ENCODE peak calls at places on chromosomes 1 and 21, in seven cellular contexts. A, D, U, H, Z, W and R are unnamed samples.

GRCh38 chr1:20590313-20590777 is 1.4 kb downstream of the CDA start:
- DNase-seq in A (peak; percentile 82), D (peak; percentile 33), U (no peak), H (peak; percentile 57), Z (no peak), W (no peak), R (no peak)

GRCh38 chr1:162561616-162562451 is at the start of gene UAP1:
- DNase-seq in A (peak; percentile 61), D (no peak), U (no peak), H (peak; percentile 26), Z (no peak), W (no peak), R (no peak)

GRCh38 chr1:16038620-16038912 is 5.0 kb upstream of the CLCNKB start:
- DNase-seq in A (no peak), D (no peak), U (no peak), H (no peak), Z (no peak), W (no peak), R (no peak)

GRCh38 chr1:5907966-5908365 is 84.3 kb downstream of the NPHP4 start:
- DNase-seq in A (no peak), D (no peak), U (no peak), H (no peak), Z (no peak), W (no peak), R (no peak)

GRCh38 chr1:202010042-202011015 is at the start of gene ELF3:
- DNase-seq in A (no peak), D (no peak), U (no peak), H (peak; percentile 91), Z (peak; percentile 97), W (no peak), R (peak; percentile 95)

GRCh38 chr1:178282949-178283367 is 189.1 kb downstream of the RASAL2 start:
- DNase-seq in A (peak; percentile 74), D (no peak), U (no peak), H (no peak), Z (no peak), W (peak; percentile 40), R (peak; percentile 11)

GRCh38 chr1:94579876-94580294 is 38.3 kb upstream of the F3 start:
- DNase-seq in A (peak; percentile 95), D (no peak), U (no peak), H (no peak), Z (peak; percentile 77), W (peak; percentile 94), R (peak; percentile 87)

GRCh38 chr1:52602328-52603300 is at the start of gene GPX7:
- DNase-seq in A (peak; percentile 68), D (peak; percentile 35), U (peak; percentile 66), H (peak; percentile 55), Z (peak; percentile 49), W (no peak), R (peak; percentile 44)

GRCh38 chr1:155307247-155307740 is 1.4 kb upstream of the FDPS start:
- DNase-seq in A (peak; percentile 58), D (no peak), U (no peak), H (no peak), Z (peak; percentile 51), W (no peak), R (peak; percentile 41)

GRCh38 chr1:234978397-234979291 is 150.0 kb downstream of the TOMM20 start:
- DNase-seq in A (peak; percentile 72), D (peak; percentile 58), U (peak; percentile 41), H (peak; percentile 77), Z (no peak), W (no peak), R (no peak)

GRCh38 chr1:204726478-204726877 is 40.9 kb upstream of the LRRN2 start:
- DNase-seq in A (peak; percentile 52), D (no peak), U (no peak), H (no peak), Z (no peak), W (peak; percentile 34), R (no peak)

GRCh38 chr1:52112489-52112888 is 29.4 kb upstream of the ZFYVE9 start:
- DNase-seq in A (no peak), D (no peak), U (no peak), H (no peak), Z (no peak), W (no peak), R (no peak)

GRCh38 chr1:245583575-245584330 is 429.0 kb downstream of the KIF26B start:
- DNase-seq in A (peak; percentile 30), D (no peak), U (no peak), H (no peak), Z (no peak), W (no peak), R (no peak)

GRCh38 chr1:94599090-94599813 is 57.7 kb upstream of the F3 start:
- DNase-seq in A (peak; percentile 31), D (no peak), U (no peak), H (peak; percentile 72), Z (no peak), W (no peak), R (peak; percentile 39)

GRCh38 chr1:15304708-15305326 is 57.8 kb downstream of the FHAD1 start:
- DNase-seq in A (peak; percentile 67), D (peak; percentile 33), U (peak; percentile 76), H (peak; percentile 58), Z (peak; percentile 15), W (no peak), R (peak; percentile 53)

GRCh38 chr21:14435423-14435822 is 52.5 kb upstream of the HSPA13 start:
- DNase-seq in A (no peak), D (no peak), U (no peak), H (no peak), Z (no peak), W (no peak), R (no peak)

GRCh38 chr21:29656504-29657227 is 283.1 kb downstream of the GRIK1 start:
- DNase-seq in A (peak; percentile 69), D (no peak), U (no peak), H (no peak), Z (no peak), W (peak; percentile 37), R (peak; percentile 58)

GRCh38 chr1:89698020-89698560 is 65.2 kb downstream of the LRRC8C start:
- DNase-seq in A (no peak), D (no peak), U (no peak), H (no peak), Z (no peak), W (no peak), R (peak; percentile 16)

GRCh38 chr1:12344611-12345299 is 114.9 kb downstream of the VPS13D start:
- DNase-seq in A (no peak), D (no peak), U (no peak), H (peak; percentile 25), Z (no peak), W (no peak), R (peak; percentile 13)

GRCh38 chr1:220213381-220213983 is 58.8 kb downstream of the RAB3GAP2 start:
- DNase-seq in A (peak; percentile 32), D (no peak), U (no peak), H (no peak), Z (no peak), W (no peak), R (no peak)

GRCh38 chr1:222043444-222044292 is 301.8 kb upstream of the DUSP10 start:
- DNase-seq in A (peak; percentile 93), D (no peak), U (no peak), H (no peak), Z (no peak), W (peak; percentile 53), R (no peak)

GRCh38 chr1:91870322-91870721 is 15.6 kb downstream of the TGFBR3 start:
- DNase-seq in A (no peak), D (no peak), U (no peak), H (no peak), Z (no peak), W (no peak), R (no peak)

GRCh38 chr1:106700151-106700550 is 356.3 kb upstream of the PRMT6 start:
- DNase-seq in A (peak; percentile 76), D (no peak), U (no peak), H (no peak), Z (no peak), W (no peak), R (no peak)

DNA sequence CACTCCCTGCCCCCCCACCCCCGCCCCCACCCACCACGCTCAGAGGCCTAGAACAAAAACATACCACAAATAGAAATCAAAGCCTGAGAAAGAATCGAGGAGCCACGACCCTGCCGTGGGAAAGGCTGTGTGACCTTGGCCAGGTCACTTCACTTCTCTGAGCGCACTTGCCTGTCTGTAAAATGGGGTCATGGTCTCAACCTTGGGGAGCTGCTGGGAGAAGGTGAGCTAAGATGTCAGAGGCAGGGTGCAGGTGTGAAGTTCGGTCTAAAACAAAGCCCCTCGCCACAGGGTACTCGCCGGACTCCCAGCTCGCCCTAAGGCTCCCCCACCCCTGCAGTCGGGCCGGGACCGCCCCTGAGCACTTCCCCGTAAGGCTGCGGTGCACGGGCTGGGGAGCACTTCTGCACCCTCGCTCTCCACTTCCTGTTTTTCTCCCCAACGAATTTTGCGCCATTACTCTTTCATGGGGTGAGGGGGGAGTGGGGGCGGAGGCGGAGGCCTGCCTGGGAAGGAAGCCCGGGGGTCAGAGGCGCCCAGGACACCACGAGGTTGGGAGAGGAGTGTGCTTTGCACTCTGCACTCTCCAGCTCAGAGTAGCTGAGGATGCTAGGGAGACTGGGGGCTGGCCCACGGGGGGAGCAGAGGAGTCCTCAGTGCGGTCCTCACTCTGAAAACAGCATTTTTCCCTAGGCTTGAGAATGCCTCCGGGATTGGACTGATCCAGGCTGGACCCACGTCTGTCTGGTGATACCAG is 21.9 kb upstream of the PIK3CD start:
- DNase-seq in A (no peak), D (peak; percentile 36), U (peak; percentile 73), H (peak; percentile 82), Z (no peak), W (no peak), R (no peak)
- H3K4me1 ChIP-seq in A (no peaks in the 10 kb centered on the region), D (no peaks in the 10 kb centered on the region), U (peaks cover 66% of the 10 kb centered on the region), H (peaks cover 7% of the 10 kb centered on the region), Z (no peaks in the 10 kb centered on the region), W (no peaks in the 10 kb centered on the region), R (no peaks in the 10 kb centered on the region)

GRCh38 chr1:60948486-60948885 is 133.9 kb upstream of the NFIA start:
- DNase-seq in A (no peak), D (no peak), U (no peak), H (no peak), Z (no peak), W (no peak), R (no peak)
- H3K4me1 ChIP-seq in A (no peaks in the 10 kb centered on the region), D (no peaks in the 10 kb centered on the region), U (no peaks in the 10 kb centered on the region), H (no peaks in the 10 kb centered on the region), Z (no peaks in the 10 kb centered on the region), W (no peaks in the 10 kb centered on the region), R (no peaks in the 10 kb centered on the region)

GRCh38 chr1:226723640-226724532 is 15.2 kb downstream of the ITPKB start:
- DNase-seq in A (peak; percentile 74), D (peak; percentile 69), U (peak; percentile 8), H (no peak), Z (peak; percentile 89), W (no peak), R (peak; percentile 62)
- H3K4me1 ChIP-seq in A (peaks cover 9% of the 10 kb centered on the region), D (peaks cover 27% of the 10 kb centered on the region), U (peaks cover 96% of the 10 kb centered on the region), H (peaks cover 31% of the 10 kb centered on the region), Z (peaks cover 39% of the 10 kb centered on the region), W (no peaks in the 10 kb centered on the region), R (peaks cover 16% of the 10 kb centered on the region)

DNA sequence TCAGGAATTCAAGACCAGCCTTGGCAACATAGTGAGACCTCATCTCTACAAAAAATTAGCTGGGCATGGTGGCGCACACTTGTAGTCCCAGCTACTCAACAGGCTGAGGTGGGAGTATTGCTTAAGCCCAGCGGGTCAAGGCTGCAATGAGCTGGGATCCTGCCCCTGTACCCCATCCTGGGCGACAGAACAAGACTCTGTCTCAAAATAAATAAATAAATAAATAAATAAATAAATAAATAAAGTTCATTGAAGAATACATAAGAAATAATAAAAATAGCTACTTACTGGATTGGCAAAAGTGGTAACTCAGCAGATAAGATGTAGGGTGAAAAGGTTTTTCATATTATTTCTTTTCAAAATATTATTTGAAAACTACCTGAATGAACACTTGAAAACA is 5.9 kb downstream of the CEP170 start:
- DNase-seq in A (no peak), D (no peak), U (no peak), H (no peak), Z (no peak), W (no peak), R (no peak)
- H3K4me1 ChIP-seq in A (peaks cover 50% of the 10 kb centered on the region), D (no peaks in the 10 kb centered on the region), U (peaks cover 10% of the 10 kb centered on the region), H (peaks cover 35% of the 10 kb centered on the region), Z (no peaks in the 10 kb centered on the region), W (peaks cover 30% of the 10 kb centered on the region), R (peaks cover 24% of the 10 kb centered on the region)